ENCODE peak calls at places on chromosomes 16 and 17, in six cellular contexts. A, E, L, P, U and F are unnamed samples. For H3K4me1 and H3K36me3, the result is how much of the 10 kb centered on the place peaks cover.

GRCh38 chr17:676060-676745 is 38.4 kb downstream of the VPS53 start:
- DNase-seq in A (no peak), E (no peak), U (no peak), L (no peak), P (no peak), F (no peak)

GRCh38 chr17:78111727-78112507 is 16.6 kb downstream of the TMC6 start:
- DNase-seq in E (no peak), L (peak), A (no peak), P (no peak), U (no peak), F (no peak)

GRCh38 chr16:5025171-5025632 is 8.5 kb downstream of the NAGPA start:
- DNase-seq in E (no peak), P (no peak), U (no peak), L (peak), A (no peak), F (no peak)

GRCh38 chr16:3520398-3520797 is 19.6 kb downstream of the CLUAP1 start:
- DNase-seq in P (no peak), A (no peak), U (no peak), E (no peak), L (no peak), F (no peak)

GRCh38 chr17:55587608-55588139 is 76.4 kb upstream of the SMIM36 start:
- DNase-seq in L (peak), U (no peak), E (no peak), A (no peak), P (no peak), F (no peak)

GRCh38 chr16:73048292-73049050 is 543 bp upstream of the ZFHX3 start:
- DNase-seq in P (no peak), L (peak), U (no peak), A (no peak), E (peak), F (no peak)

GRCh38 chr16:54208262-54208661 is 78.3 kb downstream of the IRX3 start:
- DNase-seq in U (no peak), P (no peak), A (no peak), E (no peak), L (no peak), F (no peak)

GRCh38 chr17:80279895-80280294 is 19.2 kb downstream of the RNF213 start:
- DNase-seq in L (peak), E (no peak), P (no peak), A (no peak), U (no peak), F (no peak)

GRCh38 chr16:58299757-58300349 is 5.0 kb upstream of the PRSS54 start:
- DNase-seq in U (no peak), A (no peak), E (no peak), P (no peak), L (no peak), F (no peak)

GRCh38 chr16:77789085-77789611 is 784 bp downstream of the VAT1L start:
- DNase-seq in E (no peak), A (no peak), P (no peak), U (no peak), L (no peak), F (no peak)

GRCh38 chr16:81513204-81514040 is 68.8 kb downstream of the CMIP start:
- DNase-seq in P (no peak), E (no peak), L (peak), A (no peak), U (no peak), F (no peak)

GRCh38 chr17:7405413-7405881 is 1.6 kb upstream of the TMEM256 start:
- DNase-seq in E (no peak), P (no peak), U (no peak), A (no peak), L (no peak), F (no peak)

GRCh38 chr17:77100009-77100408 is 40.8 kb upstream of the SEC14L1 start:
- DNase-seq in L (peak), U (no peak), A (no peak), E (peak), P (no peak), F (no peak)

GRCh38 chr16:322476-323143 is 29.9 kb downstream of the AXIN1 start:
- DNase-seq in E (no peak), P (no peak), L (no peak), A (no peak), U (no peak), F (no peak)

GRCh38 chr16:71700822-71701221 is 23.7 kb downstream of the PHLPP2 start:
- DNase-seq in L (no peak), U (no peak), A (no peak), E (no peak), P (no peak), F (no peak)

GRCh38 chr17:56570199-56570598 is 23.3 kb upstream of the NOG start:
- DNase-seq in E (no peak), U (no peak), P (no peak), L (no peak), A (no peak), F (no peak)

GRCh38 chr17:50828508-50829170 is 6.7 kb upstream of the WFIKKN2 start:
- DNase-seq in E (no peak), P (no peak), A (no peak), U (no peak), L (no peak), F (no peak)

GRCh38 chr17:72176516-72176851 is 55.7 kb downstream of the SOX9 start:
- DNase-seq in E (no peak), P (no peak), L (no peak), U (no peak), A (no peak), F (no peak)

GRCh38 chr17:72518810-72519597 is 398.2 kb downstream of the SOX9 start:
- DNase-seq in E (no peak), L (no peak), A (no peak), U (no peak), P (no peak), F (no peak)

GRCh38 chr16:88870608-88871348 is 4.3 kb upstream of the PABPN1L start:
- DNase-seq in L (no peak), A (no peak), E (no peak), P (no peak), U (no peak), F (no peak)

GRCh38 chr16:19375561-19376158 is 42.0 kb upstream of the TMC5 start:
- DNase-seq in L (no peak), E (no peak), U (no peak), P (no peak), A (peak), F (no peak)

GRCh38 chr16:68644715-68645493 is at the start of gene CDH3:
- DNase-seq in L (no peak), A (no peak), U (no peak), P (no peak), E (peak), F (peak)

DNA sequence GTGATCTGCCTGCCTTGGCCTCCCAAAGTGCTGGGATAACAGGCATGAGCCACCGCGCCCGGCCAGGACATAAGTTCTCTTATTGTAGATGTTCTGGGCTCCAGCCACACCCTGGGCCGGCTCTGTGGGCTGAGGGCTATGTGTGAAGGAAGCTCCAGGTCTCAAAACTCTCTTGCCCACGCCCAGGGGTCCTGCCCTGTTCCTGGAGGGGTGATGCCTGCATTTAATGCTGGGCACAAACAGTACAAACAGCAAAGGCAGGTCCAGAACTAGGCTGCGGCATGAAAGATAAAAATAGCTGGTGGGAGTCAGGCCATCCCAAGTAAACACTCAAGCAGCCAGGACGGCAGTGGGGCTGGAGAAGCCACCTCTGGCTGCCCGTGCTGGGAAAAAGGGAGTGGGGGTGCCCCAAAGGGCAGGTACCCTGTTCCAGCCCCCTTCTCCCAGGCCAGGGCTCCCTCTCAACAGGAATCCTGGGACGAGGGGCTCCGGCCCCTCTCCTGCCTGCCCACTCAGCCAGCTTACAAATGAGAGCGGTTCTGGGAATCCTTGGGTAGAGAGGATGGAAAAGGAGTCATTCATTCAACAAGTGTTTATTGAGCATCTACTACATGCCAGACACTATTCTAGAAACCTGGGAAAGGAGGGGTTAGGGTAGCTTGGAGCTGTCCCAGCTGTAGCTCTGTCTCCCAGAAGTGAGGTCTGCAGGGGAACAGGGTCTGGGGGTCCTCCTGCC is 4.6 kb downstream of the TRIM47 start:
- DNase-seq in P (no peak), L (no peak), A (no peak), E (no peak), U (no peak), F (no peak)
- H3K4me1 ChIP-seq in P (half or more), L (half or more), A (under half), E (under half), U (half or more), F (half or more)

GRCh38 chr17:44044092-44044491 is 22.4 kb downstream of the LSM12 start:
- DNase-seq in U (no peak), P (no peak), L (no peak), A (no peak), E (no peak), F (no peak)

GRCh38 chr17:44053130-44053872 is 13.2 kb downstream of the LSM12 start:
- DNase-seq in L (no peak), P (no peak), E (no peak), U (no peak), A (no peak), F (no peak)

GRCh38 chr17:44045493-44045892 is 21.0 kb downstream of the LSM12 start:
- DNase-seq in E (no peak), P (no peak), A (no peak), L (no peak), U (no peak), F (no peak)

DNA sequence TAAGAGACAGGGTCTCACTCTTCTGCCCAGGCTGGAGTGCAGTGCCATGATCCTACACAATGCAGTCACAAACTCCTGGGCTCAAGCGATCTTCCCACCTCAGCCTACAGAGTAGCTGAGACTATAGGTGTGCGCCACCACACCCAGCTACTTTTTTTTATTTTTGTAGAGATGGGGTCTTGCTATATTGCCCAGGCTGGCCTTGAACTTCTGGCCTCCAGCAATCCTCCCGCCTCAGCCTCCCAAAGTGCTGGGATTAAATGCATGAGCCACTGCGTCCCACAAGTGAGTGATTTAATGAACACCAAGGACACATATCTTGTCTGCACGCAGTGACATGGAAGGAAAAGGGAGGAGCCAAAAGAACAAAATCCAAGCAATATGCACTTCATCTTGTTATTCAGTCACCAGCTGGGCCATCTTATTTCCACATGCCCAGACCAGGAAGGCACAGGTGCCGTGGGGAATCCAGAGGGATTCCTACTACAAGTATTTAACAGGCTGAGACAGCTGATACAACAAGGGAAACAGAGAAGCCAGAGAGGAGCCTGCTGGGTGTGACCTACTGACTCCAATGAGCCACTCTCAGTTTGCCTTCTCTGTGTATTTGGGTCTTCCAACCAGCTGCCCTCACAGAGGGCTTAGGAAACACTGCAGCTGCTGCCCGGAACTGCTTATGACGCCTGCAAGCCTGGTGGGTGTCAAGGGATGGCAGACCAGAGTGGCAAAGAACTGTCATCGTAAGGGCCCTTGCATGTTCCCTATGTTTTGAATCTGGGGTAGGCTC is 17.0 kb downstream of the LSM12 start:
- DNase-seq in P (no peak), E (no peak), U (no peak), L (no peak), A (no peak), F (no peak)
- H3K36me3 ChIP-seq in P (half or more), E (under half), U (half or more), L (under half), A (under half), F (under half)

GRCh38 chr17:32487460-32488176 is 825 bp downstream of the CDK5R1 start:
- DNase-seq in A (no peak), E (no peak), L (no peak), P (no peak), U (no peak), F (peak)

GRCh38 chr17:32489320-32490100 is 2.7 kb downstream of the CDK5R1 start:
- DNase-seq in P (no peak), E (no peak), U (no peak), L (no peak), A (no peak), F (no peak)

GRCh38 chr17:32490101-32490482 is 3.3 kb downstream of the CDK5R1 start:
- DNase-seq in E (no peak), U (no peak), P (no peak), A (no peak), L (no peak), F (no peak)

GRCh38 chr17:32488177-32488542 is 1.4 kb downstream of the CDK5R1 start:
- DNase-seq in A (no peak), E (no peak), U (no peak), L (no peak), P (no peak), F (no peak)

GRCh38 chr17:32488604-32489180 is 1.9 kb downstream of the CDK5R1 start:
- DNase-seq in L (no peak), A (no peak), P (no peak), U (no peak), E (no peak), F (no peak)
- H3K4me3 ChIP-seq in L (no peak), A (no peak), P (no peak), U (no peak), E (no peak), F (peak)

GRCh38 chr17:29590979-29591736 is 1.7 kb upstream of the GIT1 start:
- DNase-seq in A (no peak), U (no peak), P (no peak), E (no peak), L (no peak), F (no peak)
- H3K4me1 ChIP-seq in A (half or more), U (half or more), P (half or more), E (under half), L (half or more), F (half or more)

DNA sequence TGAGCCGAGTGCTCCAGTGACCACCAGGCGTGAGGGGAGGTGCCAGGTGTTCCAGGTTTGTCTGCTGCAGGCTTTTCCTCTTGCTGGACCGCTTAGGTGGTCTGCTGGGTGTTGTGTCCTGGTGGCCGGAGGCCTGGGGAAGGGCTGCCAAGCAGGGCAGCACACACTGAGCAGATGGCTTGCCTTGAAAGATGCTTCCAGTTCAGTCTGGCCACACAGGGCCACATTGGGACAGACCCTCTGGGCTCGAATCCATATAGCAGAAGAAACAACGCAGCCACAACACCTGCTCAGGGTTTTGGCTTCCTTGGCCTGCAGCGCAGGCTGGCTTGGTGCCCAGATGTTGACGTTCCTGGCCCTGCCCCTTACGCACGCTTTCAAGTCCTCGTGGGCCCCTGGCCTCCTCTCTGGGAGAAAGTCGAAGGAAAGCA is 24.8 kb downstream of the GINS2 start:
- DNase-seq in U (no peak), E (no peak), L (peak), A (no peak), P (no peak), F (no peak)
- H3K36me3 ChIP-seq in U (half or more), E (under half), L (half or more), A (under half), P (half or more), F (under half)

DNA sequence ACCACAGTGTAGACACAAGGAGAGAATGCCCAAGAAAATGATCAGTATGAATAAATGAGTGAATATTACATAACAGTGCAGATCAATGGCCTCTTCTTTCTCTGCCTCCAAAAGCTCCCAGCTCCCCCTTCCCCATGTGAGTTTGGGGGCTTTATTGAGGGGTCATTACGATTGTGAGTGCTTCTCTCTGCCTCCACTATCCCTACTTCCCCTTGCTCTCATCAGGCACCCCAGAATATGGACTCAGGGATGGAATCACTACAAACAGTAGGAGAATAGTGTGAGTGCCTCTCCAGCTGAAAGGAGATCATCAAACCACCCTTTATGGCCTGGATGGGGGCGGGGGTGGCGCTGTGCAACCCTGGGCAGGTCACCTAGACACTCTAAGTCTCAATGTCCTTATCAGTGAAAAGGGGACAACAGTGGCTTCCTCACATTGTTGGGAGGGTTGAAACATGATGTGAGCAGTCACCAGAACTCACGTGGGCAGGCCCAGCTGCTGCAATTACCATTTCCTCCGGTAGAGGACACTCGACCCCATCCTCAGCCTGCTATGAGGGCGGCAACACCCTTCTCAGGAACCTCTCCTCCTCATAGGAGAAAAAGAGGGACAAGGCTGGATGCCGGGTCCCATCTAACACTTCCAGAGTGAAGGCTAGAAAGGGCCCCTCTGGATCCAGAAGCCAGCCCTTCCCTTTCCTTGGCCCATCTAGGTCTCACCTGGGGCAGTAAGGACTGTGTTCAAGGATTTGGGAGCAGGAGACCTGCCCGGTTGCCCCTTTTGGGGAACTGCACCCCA is 2.1 kb upstream of the EPOP start:
- DNase-seq in P (peak), E (peak), A (peak), U (peak), L (peak), F (peak)
- H3K4me3 ChIP-seq in P (no peak), E (no peak), A (peak), U (no peak), L (no peak), F (no peak)